ENCODE peak calls at places on chromosomes 4 and X, in six cellular contexts. E is lower lobe of right lung, V is mammary epithelial cell, T is HL-60, L is kidney epithelial cell, W is fibroblast of lung. S is an unnamed sample.

GRCh38 chrX:22399793-22400192 is 127.1 kb downstream of the CBLL2 start:
- DNase-seq in W (peak; percentile 38), E (no peak), T (no peak), V (peak; percentile 82), L (peak; percentile 10), S (peak; percentile 86)

GRCh38 chr4:140851032-140851636 is 94.9 kb upstream of the TBC1D9 start:
- DNase-seq in W (peak; percentile 81), V (peak; percentile 45), L (peak; percentile 9), T (peak; percentile 28), E (no peak), S (peak; percentile 57)

GRCh38 chr4:16926214-16926613 is 27.8 kb upstream of the LDB2 start:
- DNase-seq in E (no peak), V (no peak), W (no peak), L (no peak), T (no peak), S (no peak)

GRCh38 chr4:94253036-94253435 is 45.4 kb downstream of the SMARCAD1 start:
- DNase-seq in L (no peak), T (no peak), E (no peak), W (peak; percentile 19), V (no peak), S (peak; percentile 13)

GRCh38 chr4:106240699-106241098 is 75.3 kb downstream of the TBCK start:
- DNase-seq in T (no peak), W (no peak), L (no peak), E (no peak), V (no peak), S (no peak)

GRCh38 chr4:152097371-152097770 is 336.6 kb upstream of the GATB start:
- DNase-seq in E (no peak), V (no peak), L (no peak), T (no peak), W (no peak), S (no peak)

GRCh38 chr4:37749398-37749988 is 63.3 kb upstream of the RELL1 start:
- DNase-seq in T (no peak), E (no peak), V (no peak), L (no peak), W (no peak), S (no peak)

GRCh38 chrX:2552621-2553297 is 52.0 kb upstream of the DHRSX start:
- DNase-seq in V (peak; percentile 8), W (no peak), T (no peak), E (no peak), L (peak; percentile 25), S (no peak)

GRCh38 chr4:38310446-38311043 is 350.3 kb downstream of the PTTG2 start:
- DNase-seq in W (no peak), T (no peak), L (no peak), V (no peak), E (no peak), S (no peak)

GRCh38 chr4:128709268-128709667 is 100.2 kb upstream of the JADE1 start:
- DNase-seq in E (no peak), L (no peak), V (no peak), T (peak; percentile 1), W (no peak), S (peak; percentile 12)

GRCh38 chrX:148504412-148504950 is 4.1 kb downstream of the AFF2 start:
- DNase-seq in L (no peak), E (no peak), V (no peak), W (no peak), T (no peak), S (no peak)

GRCh38 chr4:122045533-122045932 is 93.7 kb upstream of the TRPC3 start:
- DNase-seq in V (peak; percentile 88), E (peak; percentile 71), L (peak; percentile 90), T (peak; percentile 1), W (peak; percentile 97), S (peak; percentile 95)

GRCh38 chr4:124262211-124263179 is 450.0 kb downstream of the ANKRD50 start:
- DNase-seq in E (peak; percentile 45), L (peak; percentile 34), W (peak; percentile 92), T (peak; percentile 64), V (peak; percentile 64), S (peak; percentile 77)

GRCh38 chrX:145817299-145817665 is 347 bp upstream of the SLITRK2 start:
- DNase-seq in L (no peak), W (peak; percentile 72), E (no peak), T (no peak), V (no peak), S (no peak)

GRCh38 chr4:170068438-170069128 is 21.2 kb downstream of the AADAT start:
- DNase-seq in W (no peak), V (no peak), T (no peak), L (no peak), E (no peak), S (no peak)

GRCh38 chrX:24034485-24034884 is 7.5 kb upstream of the KLHL15 start:
- DNase-seq in W (no peak), E (no peak), T (no peak), L (no peak), V (no peak), S (no peak)

GRCh38 chr4:84994280-84994679 is 27.8 kb upstream of the WDFY3 start:
- DNase-seq in L (no peak), V (peak; percentile 5), T (no peak), E (no peak), W (peak; percentile 5), S (no peak)

GRCh38 chrX:108366644-108367406 is 71.4 kb downstream of the COL4A6 start:
- DNase-seq in L (no peak), T (no peak), W (no peak), E (no peak), V (no peak), S (no peak)

GRCh38 chr4:100494166-100494565 is 23.7 kb downstream of the EMCN start:
- DNase-seq in T (no peak), E (no peak), W (peak; percentile 39), V (peak; percentile 12), L (no peak), S (no peak)

GRCh38 chr4:37687175-37687525 is 974 bp upstream of the RELL1 start:
- DNase-seq in L (no peak), W (no peak), T (no peak), V (no peak), E (no peak), S (no peak)

GRCh38 chrX:119878740-119879139 is 7.1 kb downstream of the NDUFA1 start:
- DNase-seq in V (no peak), L (no peak), E (no peak), W (no peak), T (no peak), S (no peak)

GRCh38 chrX:2461711-2462016 is 39.1 kb downstream of the DHRSX start:
- DNase-seq in W (no peak), L (no peak), T (no peak), V (no peak), E (peak; percentile 20), S (no peak)

GRCh38 chr4:176241703-176242102 is 27.3 kb downstream of the ASB5 start:
- DNase-seq in V (no peak), W (no peak), T (no peak), L (no peak), E (no peak), S (no peak)

GRCh38 chr4:53049528-53049927 is 187.4 kb downstream of the RASL11B start:
- DNase-seq in E (no peak), W (no peak), T (no peak), L (no peak), V (no peak), S (no peak)

GRCh38 chrX:20361081-20361889 is 94.6 kb upstream of the RPS6KA3 start:
- DNase-seq in W (peak; percentile 71), L (no peak), E (peak; percentile 48), T (no peak), V (no peak), S (peak; percentile 16)

GRCh38 chr4:123819362-123820035 is 422.9 kb downstream of the SPRY1 start:
- DNase-seq in V (peak; percentile 82), E (no peak), W (peak; percentile 44), L (no peak), T (no peak), S (peak; percentile 98)

GRCh38 chr4:109703664-109704351 is 563 bp upstream of the CASP6 start:
- DNase-seq in W (peak; percentile 28), V (no peak), L (peak; percentile 7), T (peak; percentile 10), E (no peak), S (peak; percentile 25)

GRCh38 chr4:37902212-37902611 is 11.3 kb downstream of the TBC1D1 start:
- DNase-seq in E (no peak), L (no peak), T (no peak), V (peak; percentile 20), W (no peak), S (peak; percentile 53)

GRCh38 chr4:48127882-48128394 is 6.1 kb downstream of the TXK start:
- DNase-seq in E (peak; percentile 61), V (peak; percentile 93), L (peak; percentile 75), T (peak; percentile 22), W (peak; percentile 93), S (peak; percentile 93)
- H3K4me3 ChIP-seq in E (peak overlapping the region; percentile 37), V (no peak overlapping the region), L (no peak overlapping the region), T (no peak overlapping the region), W (peak overlapping the region; percentile 18), S (no peak overlapping the region)

GRCh38 chr4:174119051-174119450 is 164.4 kb downstream of the FBXO8 start:
- DNase-seq in W (peak; percentile 82), V (peak; percentile 18), L (no peak), T (peak; percentile 38), E (no peak), S (peak; percentile 59)

GRCh38 chr4:174119818-174120217 is 163.6 kb downstream of the FBXO8 start:
- DNase-seq in T (no peak), V (no peak), L (no peak), E (no peak), W (no peak), S (no peak)

GRCh38 chr4:174122705-174123104 is 160.8 kb downstream of the FBXO8 start:
- DNase-seq in W (peak; percentile 26), T (no peak), V (no peak), E (no peak), L (no peak), S (no peak)

GRCh38 chr4:174118171-174118570 is 165.3 kb downstream of the FBXO8 start:
- DNase-seq in V (no peak), T (no peak), E (no peak), L (no peak), W (no peak), S (no peak)

GRCh38 chr4:174120446-174121142 is 162.9 kb downstream of the FBXO8 start:
- DNase-seq in L (peak; percentile 21), V (peak; percentile 50), E (no peak), T (peak; percentile 59), W (peak; percentile 90), S (peak; percentile 56)
- H3K27me3 ChIP-seq in L (peaks cover 4% of the 10 kb centered on the region), V (peaks cover 4% of the 10 kb centered on the region), E (peaks cover 6% of the 10 kb centered on the region), T (peaks cover 5% of the 10 kb centered on the region), W (no peaks in the 10 kb centered on the region), S (no peaks in the 10 kb centered on the region)

GRCh38 chr4:48629458-48629857 is 139.4 kb downstream of the ZAR1 start:
- DNase-seq in L (no peak), V (no peak), E (no peak), W (no peak), T (no peak), S (no peak)
- TF ChIP-seq CTCF in L (no peak), V (no peak), E (no peak), W (no peak), T (no peak), S (no peak)

DNA sequence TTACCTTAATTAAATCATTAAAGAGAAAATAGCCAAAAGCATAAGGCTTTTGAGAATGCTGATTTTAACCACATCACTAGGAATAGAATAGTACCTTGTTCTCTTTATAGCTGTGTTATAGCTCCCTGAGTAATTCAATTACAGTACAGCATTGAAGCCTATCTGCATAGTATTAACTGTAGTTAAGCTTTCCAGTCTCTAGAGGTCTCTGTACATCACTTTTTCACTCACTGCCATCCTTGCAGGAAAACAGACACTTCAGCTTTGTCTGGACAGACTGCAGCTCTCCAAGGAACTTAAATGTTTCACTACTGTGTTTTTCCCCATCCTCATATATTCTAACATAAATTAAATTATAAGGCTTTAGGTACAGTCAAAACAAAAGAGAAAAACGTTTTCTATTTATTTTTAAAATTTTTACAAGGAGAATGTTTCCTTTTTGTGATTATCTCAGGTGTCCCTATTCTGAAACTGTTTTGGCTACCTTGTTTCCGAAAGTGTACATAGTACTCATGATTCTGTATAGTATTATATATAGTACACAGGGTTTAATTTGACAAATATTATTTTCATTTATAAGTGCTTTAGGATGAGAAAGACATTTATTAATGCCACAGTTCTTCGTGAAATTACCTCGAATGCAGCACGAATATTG is 407.9 kb downstream of the PCDH18 start:
- DNase-seq in E (no peak), W (peak; percentile 85), V (peak; percentile 53), T (no peak), L (peak; percentile 16), S (peak; percentile 53)
- H3K4me3 ChIP-seq in E (peak overlapping the region; percentile 27), W (peak overlapping the region; percentile 54), V (peak overlapping the region; percentile 38), T (no peak overlapping the region), L (no peak overlapping the region), S (no peak overlapping the region)

S was measured in bronchial epithelial cell.